ENCODE peak calls at places on chromosomes 5 and 9, in six cellular contexts. S is GM19239, M is NB4, T is GM12865, O is cardiac muscle cell, N is amniotic stem cell. Y is an unnamed sample.

GRCh38 chr5:2223303-2223702 is 340.6 kb upstream of the IRX4 start:
- DNase-seq in O (no peak), N (no peak), S (no peak), T (no peak), M (peak), Y (no peak)

GRCh38 chr9:124551472-124552339 is 44.5 kb upstream of the NR5A1 start:
- DNase-seq in T (peak), M (peak), S (peak), N (no peak), O (peak), Y (peak)

GRCh38 chr5:77974576-77974975 is 198.4 kb upstream of the TBCA start:
- DNase-seq in M (no peak), O (no peak), S (no peak), N (no peak), T (no peak), Y (no peak)

GRCh38 chr5:132055441-132055807 is 5.0 kb upstream of the IL3 start:
- DNase-seq in N (no peak), S (no peak), M (no peak), O (no peak), T (no peak), Y (no peak)

GRCh38 chr9:33106827-33107621 is 30.6 kb upstream of the SMU1 start:
- DNase-seq in S (no peak), O (peak), N (no peak), M (no peak), T (no peak), Y (no peak)

GRCh38 chr9:28868224-28868623 is 1294.9 kb upstream of the C9orf72 start:
- DNase-seq in N (no peak), M (no peak), S (no peak), T (no peak), O (no peak), Y (no peak)

GRCh38 chr9:109934499-109935214 is 154.7 kb downstream of the PALM2AKAP2 start:
- DNase-seq in O (peak), S (no peak), T (peak), M (no peak), N (no peak), Y (no peak)

GRCh38 chr5:114223866-114224265 is 138.0 kb upstream of the KCNN2 start:
- DNase-seq in M (peak), S (no peak), O (peak), T (peak), N (no peak), Y (no peak)

GRCh38 chr5:16970826-16971225 is 34.7 kb upstream of the MYO10 start:
- DNase-seq in S (no peak), N (no peak), O (no peak), M (no peak), T (no peak), Y (no peak)